ENCODE peak calls at places on chromosomes 2 and 18, in five cellular contexts. A, T, X, Q and C are unnamed samples.

GRCh38 chr2:39483530-39483929 is 46.4 kb upstream of the MAP4K3 start:
- DNase-seq in A (no peak), T (no peak), X (no peak), Q (no peak), C (no peak)

GRCh38 chr2:236568068-236568921 is 1.3 kb upstream of the ACKR3 start:
- DNase-seq in A (no peak), T (peak), X (peak), Q (peak), C (peak)

GRCh38 chr2:217802261-217802660 is 200.5 kb downstream of the TNS1 start:
- DNase-seq in A (no peak), T (no peak), X (no peak), Q (no peak), C (peak)

GRCh38 chr2:200751786-200752185 is 59.9 kb upstream of the BZW1 start:
- DNase-seq in A (no peak), T (no peak), X (no peak), Q (no peak), C (no peak)

GRCh38 chr2:160731415-160731814 is 237.8 kb upstream of the RBMS1 start:
- DNase-seq in A (no peak), T (no peak), X (no peak), Q (no peak), C (no peak)

GRCh38 chr2:130341562-130342019 is 1.1 kb upstream of the IMP4 start:
- DNase-seq in A (no peak), T (no peak), X (no peak), Q (no peak), C (no peak)

GRCh38 chr18:44855681-44856080 is 175.0 kb downstream of the SETBP1 start:
- DNase-seq in A (no peak), T (no peak), X (no peak), Q (no peak), C (no peak)

GRCh38 chr2:134031539-134031938 is 222.3 kb upstream of the MGAT5 start:
- DNase-seq in A (no peak), T (no peak), X (no peak), Q (no peak), C (no peak)

GRCh38 chr2:65128297-65129190 is 1.4 kb downstream of the RAB1A start:
- DNase-seq in A (no peak), T (no peak), X (no peak), Q (no peak), C (no peak)

GRCh38 chr2:119407430-119408220 is 24.0 kb upstream of the TMEM37 start:
- DNase-seq in A (peak), T (peak), X (peak), Q (peak), C (peak)

GRCh38 chr2:118061135-118061955 is 26.9 kb upstream of the INSIG2 start:
- DNase-seq in A (no peak), T (peak), X (peak), Q (peak), C (no peak)

GRCh38 chr2:219627105-219628100 is at the start of gene SLC4A3:
- DNase-seq in A (peak), T (peak), X (peak), Q (no peak), C (peak)

GRCh38 chr2:197940346-197940745 is 136.0 kb downstream of the PLCL1 start:
- DNase-seq in A (peak), T (no peak), X (no peak), Q (no peak), C (no peak)

GRCh38 chr2:171260471-171261424 is 100.1 kb upstream of the TLK1 start:
- DNase-seq in A (no peak), T (no peak), X (peak), Q (no peak), C (no peak)

GRCh38 chr2:69767034-69767433 is 25.1 kb downstream of the ANXA4 start:
- DNase-seq in A (no peak), T (no peak), X (no peak), Q (no peak), C (no peak)

GRCh38 chr2:203535078-203535783 is at the start of gene RAPH1:
- DNase-seq in A (peak), T (peak), X (peak), Q (peak), C (peak)

GRCh38 chr2:120820885-120821279 is 85.2 kb downstream of the GLI2 start:
- DNase-seq in A (peak), T (no peak), X (no peak), Q (peak), C (no peak)

GRCh38 chr18:52343731-52344340 is 3.8 kb downstream of the DCC start:
- DNase-seq in A (peak), T (no peak), X (no peak), Q (no peak), C (no peak)

GRCh38 chr18:52343138-52343537 is 3.1 kb downstream of the DCC start:
- DNase-seq in A (peak), T (no peak), X (no peak), Q (no peak), C (no peak)

GRCh38 chr18:52345428-52345827 is 5.4 kb downstream of the DCC start:
- DNase-seq in A (no peak), T (no peak), X (no peak), Q (no peak), C (no peak)

GRCh38 chr18:52352920-52353319 is 12.9 kb downstream of the DCC start:
- DNase-seq in A (no peak), T (no peak), X (no peak), Q (no peak), C (no peak)

GRCh38 chr18:52348209-52348608 is 8.2 kb downstream of the DCC start:
- DNase-seq in A (peak), T (no peak), X (no peak), Q (no peak), C (peak)
- TF ChIP-seq CTCF in A (peak), T (peak), X (peak), Q (no peak), C (peak)

DNA sequence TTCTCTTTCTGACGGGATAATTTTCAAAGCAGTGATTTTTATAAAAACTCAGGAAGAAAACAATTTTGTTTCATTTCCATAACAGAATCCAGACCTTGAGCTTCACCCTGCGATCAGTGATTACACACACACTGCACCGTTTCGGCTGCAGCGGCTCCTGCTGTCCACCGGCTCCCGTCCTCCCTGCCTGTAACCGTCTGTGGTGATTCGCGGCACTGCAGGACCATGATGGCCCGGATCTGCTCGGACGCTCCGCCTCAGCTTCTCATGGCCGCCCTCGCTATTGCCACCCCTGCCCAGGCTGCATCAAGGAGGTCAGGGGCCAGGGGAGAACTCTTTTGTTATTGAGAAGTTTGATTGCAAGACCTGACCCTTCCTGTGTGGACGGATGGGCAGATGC is 246.1 kb downstream of the TWIST2 start:
- DNase-seq in A (no peak), T (no peak), X (no peak), Q (no peak), C (no peak)
- TF ChIP-seq CTCF in A (no peak), T (no peak), X (no peak), Q (no peak), C (no peak)

GRCh38 chr18:58534535-58535301 is 94.2 kb downstream of the ALPK2 start:
- DNase-seq in A (no peak), T (no peak), X (no peak), Q (no peak), C (no peak)
- TF ChIP-seq CTCF in A (no peak), T (no peak), X (no peak), Q (no peak), C (no peak)

DNA sequence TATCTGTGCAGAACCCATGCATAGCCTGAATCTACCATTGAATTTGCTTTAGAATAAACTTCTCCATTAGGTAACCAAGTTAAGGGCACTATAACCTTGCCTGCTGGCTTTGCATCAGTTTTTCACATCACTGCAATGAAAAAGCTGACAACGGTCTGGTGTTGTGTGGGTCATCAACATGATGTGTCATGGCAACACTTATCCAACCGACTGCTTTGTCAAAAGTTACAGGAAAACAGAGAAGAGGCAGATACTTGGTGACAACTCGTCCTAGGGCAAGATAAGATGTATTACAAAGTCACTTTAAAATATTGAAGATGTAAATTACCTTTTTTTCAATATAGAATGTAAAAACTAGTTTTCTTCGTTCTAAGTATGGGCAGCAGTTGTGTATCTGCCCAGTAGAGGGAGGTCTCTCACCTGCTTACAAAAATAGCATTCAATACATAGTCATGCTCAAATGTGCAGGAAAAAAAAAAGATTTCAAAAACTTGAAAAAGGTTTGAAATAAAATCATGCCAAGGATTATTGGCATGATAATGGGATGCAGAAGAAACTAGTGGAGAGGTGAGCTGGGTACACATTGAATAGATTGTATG is 96.3 kb downstream of the EVA1A start:
- DNase-seq in A (no peak), T (no peak), X (no peak), Q (no peak), C (no peak)
- TF ChIP-seq CTCF in A (peak), T (peak), X (no peak), Q (peak), C (peak)

GRCh38 chr18:73979742-73980141 is 167.9 kb downstream of the FBXO15 start:
- DNase-seq in A (no peak), T (no peak), X (no peak), Q (no peak), C (no peak)

GRCh38 chr18:73983970-73984369 is 163.7 kb downstream of the FBXO15 start:
- DNase-seq in A (no peak), T (no peak), X (no peak), Q (no peak), C (no peak)

GRCh38 chr18:73983496-73983895 is 164.1 kb downstream of the FBXO15 start:
- DNase-seq in A (no peak), T (no peak), X (no peak), Q (no peak), C (no peak)

GRCh38 chr18:73975266-73975665 is 172.4 kb downstream of the FBXO15 start:
- DNase-seq in A (no peak), T (no peak), X (no peak), Q (no peak), C (no peak)

GRCh38 chr18:73980289-73980979 is 167.2 kb downstream of the FBXO15 start:
- DNase-seq in A (peak), T (peak), X (no peak), Q (no peak), C (peak)
- TF ChIP-seq CTCF in A (peak), T (peak), X (no peak), Q (peak), C (peak)

GRCh38 chr2:153477096-153477555 is 1.4 kb downstream of the RPRM start:
- DNase-seq in A (peak), T (peak), X (peak), Q (no peak), C (peak)
- TF ChIP-seq CTCF in A (no peak), T (peak), X (no peak), Q (no peak), C (peak)

GRCh38 chr2:30826916-30827315 is 19.7 kb upstream of the CAPN13 start:
- DNase-seq in A (no peak), T (no peak), X (no peak), Q (no peak), C (no peak)
- TF ChIP-seq CTCF in A (no peak), T (no peak), X (no peak), Q (no peak), C (no peak)

DNA sequence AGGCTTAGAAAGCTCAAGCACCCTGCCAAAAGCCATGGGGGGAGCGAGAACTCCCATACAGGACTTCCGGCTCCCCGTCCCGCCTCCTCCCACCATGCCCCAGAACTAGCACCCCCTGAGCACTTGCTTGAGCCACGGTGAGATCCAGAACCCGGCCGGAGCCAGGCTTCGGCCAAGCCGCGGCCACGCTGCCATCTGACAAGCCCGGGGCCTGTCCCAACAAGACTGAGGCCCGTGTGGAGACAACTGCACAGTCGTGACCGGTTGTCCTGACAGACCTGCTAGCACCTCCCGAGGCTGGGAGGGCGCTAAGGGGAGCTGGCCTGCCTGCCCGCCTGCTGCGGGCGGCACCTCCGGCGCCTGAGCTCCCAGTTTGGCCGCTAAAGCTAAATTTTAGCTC is 78.2 kb upstream of the ODC1 start:
- DNase-seq in A (no peak), T (no peak), X (no peak), Q (no peak), C (no peak)
- TF ChIP-seq CTCF in A (no peak), T (no peak), X (no peak), Q (no peak), C (no peak)

DNA sequence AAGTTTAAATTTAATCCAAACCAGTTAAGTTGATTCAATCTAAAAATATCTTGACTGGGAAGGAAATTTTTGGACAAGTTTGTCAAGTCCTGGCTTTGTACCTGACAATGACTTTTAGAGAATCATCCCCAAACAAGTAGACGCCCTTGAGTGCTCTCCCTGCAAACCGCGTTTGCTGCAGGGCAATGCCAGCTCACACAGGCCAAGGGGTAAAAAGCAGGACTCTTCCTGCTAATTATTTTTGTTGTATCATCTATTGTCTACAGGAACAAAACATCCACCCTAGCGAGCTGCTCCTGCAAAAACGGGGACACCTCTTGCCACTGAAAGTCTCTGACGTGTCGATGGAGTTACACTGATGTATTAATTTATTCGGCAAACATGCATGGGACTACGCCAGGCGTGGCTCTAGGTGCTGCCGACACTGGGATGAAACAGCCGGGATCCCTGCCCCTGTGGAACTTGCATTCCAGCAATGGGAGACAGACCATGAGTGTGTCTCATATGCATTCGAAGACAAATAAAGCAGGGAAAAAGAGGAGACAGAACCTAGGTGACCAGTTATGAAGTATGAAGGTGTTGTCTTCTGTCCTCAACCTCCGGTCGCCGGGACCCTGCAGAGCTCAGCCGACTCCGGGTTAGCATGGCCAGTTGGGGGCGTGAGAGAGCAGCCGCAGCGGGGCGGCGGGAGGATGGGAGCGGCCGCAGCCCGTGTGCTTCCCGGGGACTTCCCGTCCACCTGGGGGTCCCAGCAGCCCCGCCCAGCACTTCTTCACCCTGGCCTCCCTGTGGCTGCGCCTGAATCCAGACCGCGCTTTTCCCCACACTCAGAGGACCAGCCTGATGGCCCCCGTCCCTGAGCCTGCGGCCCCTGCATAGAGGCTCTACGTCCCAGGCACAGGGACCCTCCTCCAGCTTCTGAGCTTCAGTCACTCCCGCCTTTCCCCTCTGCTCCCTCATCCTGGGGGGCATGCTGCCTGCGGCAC is 11.2 kb downstream of the ID2 start:
- DNase-seq in A (peak), T (peak), X (peak), Q (peak), C (peak)
- TF ChIP-seq CTCF in A (peak), T (peak), X (peak), Q (peak), C (peak)

GRCh38 chr2:73736855-73737779 is at the start of gene TPRKB:
- DNase-seq in A (peak), T (peak), X (peak), Q (peak), C (peak)
- TF ChIP-seq CTCF in A (no peak), T (no peak), X (no peak), Q (no peak), C (no peak)